ENCODE peak calls at places on chromosomes 13 and 19, in five cellular contexts. One of them, this sample, is unnamed.

GRCh38 chr13:30585748-30586262 is 31.9 kb upstream of the USPL1 start:
- DNase-seq in HuH-7: no peak
- DNase-seq in activated CD4-positive, CD25-positive, alpha-beta regulatory T cell: no peak
- DNase-seq in hypothalamus: no peak
- DNase-seq in stimulated activated CD4-positive, alpha-beta T cell treated with anti-CD3 and anti-CD28 coated beads, TNF-alpha, amount 100 ng/mL, for 48 hours: no peak
- DNase-seq in this sample: no peak

GRCh38 chr13:113506025-113506685 is 15.6 kb upstream of the DCUN1D2 start:
- DNase-seq in HuH-7: no peak
- DNase-seq in activated CD4-positive, CD25-positive, alpha-beta regulatory T cell: no peak
- DNase-seq in hypothalamus: no peak
- DNase-seq in stimulated activated CD4-positive, alpha-beta T cell treated with anti-CD3 and anti-CD28 coated beads, TNF-alpha, amount 100 ng/mL, for 48 hours: no peak
- DNase-seq in this sample: no peak

GRCh38 chr13:43273362-43273761 is 250.0 kb downstream of the DNAJC15 start:
- DNase-seq in HuH-7: no peak
- DNase-seq in activated CD4-positive, CD25-positive, alpha-beta regulatory T cell: no peak
- DNase-seq in hypothalamus: no peak
- DNase-seq in stimulated activated CD4-positive, alpha-beta T cell treated with anti-CD3 and anti-CD28 coated beads, TNF-alpha, amount 100 ng/mL, for 48 hours: no peak
- DNase-seq in this sample: no peak

GRCh38 chr19:55146078-55146647 is 2.8 kb downstream of the TNNT1 start:
- DNase-seq in HuH-7: peak; percentile 78
- DNase-seq in activated CD4-positive, CD25-positive, alpha-beta regulatory T cell: no peak
- DNase-seq in hypothalamus: no peak
- DNase-seq in stimulated activated CD4-positive, alpha-beta T cell treated with anti-CD3 and anti-CD28 coated beads, TNF-alpha, amount 100 ng/mL, for 48 hours: no peak
- DNase-seq in this sample: no peak

GRCh38 chr13:31733066-31733465 is 6.3 kb upstream of the RXFP2 start:
- DNase-seq in HuH-7: no peak
- DNase-seq in activated CD4-positive, CD25-positive, alpha-beta regulatory T cell: no peak
- DNase-seq in hypothalamus: no peak
- DNase-seq in stimulated activated CD4-positive, alpha-beta T cell treated with anti-CD3 and anti-CD28 coated beads, TNF-alpha, amount 100 ng/mL, for 48 hours: no peak
- DNase-seq in this sample: no peak

GRCh38 chr13:36819064-36819810 is at the start of gene RFXAP:
- DNase-seq in HuH-7: peak; percentile 76
- DNase-seq in activated CD4-positive, CD25-positive, alpha-beta regulatory T cell: peak; percentile 91
- DNase-seq in hypothalamus: peak; percentile 91
- DNase-seq in stimulated activated CD4-positive, alpha-beta T cell treated with anti-CD3 and anti-CD28 coated beads, TNF-alpha, amount 100 ng/mL, for 48 hours: peak; percentile 85
- DNase-seq in this sample: peak; percentile 79

GRCh38 chr13:99218545-99218944 is 17.9 kb downstream of the UBAC2 start:
- DNase-seq in HuH-7: no peak
- DNase-seq in activated CD4-positive, CD25-positive, alpha-beta regulatory T cell: no peak
- DNase-seq in hypothalamus: no peak
- DNase-seq in stimulated activated CD4-positive, alpha-beta T cell treated with anti-CD3 and anti-CD28 coated beads, TNF-alpha, amount 100 ng/mL, for 48 hours: no peak
- DNase-seq in this sample: no peak

GRCh38 chr13:41648314-41648935 is 191.1 kb downstream of the RGCC start:
- DNase-seq in HuH-7: peak; percentile 24
- DNase-seq in activated CD4-positive, CD25-positive, alpha-beta regulatory T cell: no peak
- DNase-seq in hypothalamus: no peak
- DNase-seq in stimulated activated CD4-positive, alpha-beta T cell treated with anti-CD3 and anti-CD28 coated beads, TNF-alpha, amount 100 ng/mL, for 48 hours: no peak
- DNase-seq in this sample: no peak

GRCh38 chr13:51318015-51318414 is 21.5 kb upstream of the SERPINE3 start:
- DNase-seq in HuH-7: no peak
- DNase-seq in activated CD4-positive, CD25-positive, alpha-beta regulatory T cell: no peak
- DNase-seq in hypothalamus: no peak
- DNase-seq in stimulated activated CD4-positive, alpha-beta T cell treated with anti-CD3 and anti-CD28 coated beads, TNF-alpha, amount 100 ng/mL, for 48 hours: no peak
- DNase-seq in this sample: no peak

GRCh38 chr13:95834134-95834765 is 157.3 kb downstream of the DNAJC3 start:
- DNase-seq in HuH-7: peak; percentile 24
- DNase-seq in activated CD4-positive, CD25-positive, alpha-beta regulatory T cell: peak; percentile 14
- DNase-seq in hypothalamus: peak; percentile 71
- DNase-seq in stimulated activated CD4-positive, alpha-beta T cell treated with anti-CD3 and anti-CD28 coated beads, TNF-alpha, amount 100 ng/mL, for 48 hours: peak; percentile 31
- DNase-seq in this sample: peak; percentile 36

GRCh38 chr19:11881151-11881800 is 6.3 kb upstream of the ZNF69 start:
- DNase-seq in HuH-7: peak; percentile 28
- DNase-seq in activated CD4-positive, CD25-positive, alpha-beta regulatory T cell: peak; percentile 20
- DNase-seq in hypothalamus: peak; percentile 60
- DNase-seq in stimulated activated CD4-positive, alpha-beta T cell treated with anti-CD3 and anti-CD28 coated beads, TNF-alpha, amount 100 ng/mL, for 48 hours: peak; percentile 61
- DNase-seq in this sample: peak; percentile 4

GRCh38 chr19:54029930-54030490 is 33.7 kb downstream of the VSTM1 start:
- DNase-seq in HuH-7: peak; percentile 54
- DNase-seq in activated CD4-positive, CD25-positive, alpha-beta regulatory T cell: peak; percentile 20
- DNase-seq in hypothalamus: peak; percentile 59
- DNase-seq in stimulated activated CD4-positive, alpha-beta T cell treated with anti-CD3 and anti-CD28 coated beads, TNF-alpha, amount 100 ng/mL, for 48 hours: peak; percentile 46
- DNase-seq in this sample: no peak

GRCh38 chr13:113327766-113328391 is 30.8 kb downstream of the LAMP1 start:
- DNase-seq in HuH-7: no peak
- DNase-seq in activated CD4-positive, CD25-positive, alpha-beta regulatory T cell: no peak
- DNase-seq in hypothalamus: no peak
- DNase-seq in stimulated activated CD4-positive, alpha-beta T cell treated with anti-CD3 and anti-CD28 coated beads, TNF-alpha, amount 100 ng/mL, for 48 hours: no peak
- DNase-seq in this sample: no peak

GRCh38 chr19:56917998-56918397 is 77.5 kb upstream of the PEG3 start:
- DNase-seq in HuH-7: no peak
- DNase-seq in activated CD4-positive, CD25-positive, alpha-beta regulatory T cell: no peak
- DNase-seq in hypothalamus: no peak
- DNase-seq in stimulated activated CD4-positive, alpha-beta T cell treated with anti-CD3 and anti-CD28 coated beads, TNF-alpha, amount 100 ng/mL, for 48 hours: no peak
- DNase-seq in this sample: no peak

GRCh38 chr13:46386996-46387851 is at the start of gene RUBCNL:
- DNase-seq in HuH-7: no peak
- DNase-seq in activated CD4-positive, CD25-positive, alpha-beta regulatory T cell: no peak
- DNase-seq in hypothalamus: peak; percentile 48
- DNase-seq in stimulated activated CD4-positive, alpha-beta T cell treated with anti-CD3 and anti-CD28 coated beads, TNF-alpha, amount 100 ng/mL, for 48 hours: peak; percentile 31
- DNase-seq in this sample: peak; percentile 24

GRCh38 chr13:111844682-111845081 is 222.3 kb upstream of the SOX1 start:
- DNase-seq in HuH-7: no peak
- DNase-seq in activated CD4-positive, CD25-positive, alpha-beta regulatory T cell: no peak
- DNase-seq in hypothalamus: no peak
- DNase-seq in stimulated activated CD4-positive, alpha-beta T cell treated with anti-CD3 and anti-CD28 coated beads, TNF-alpha, amount 100 ng/mL, for 48 hours: no peak
- DNase-seq in this sample: no peak

GRCh38 chr19:8334458-8335342 is 8.4 kb downstream of the KANK3 start:
- DNase-seq in HuH-7: peak; percentile 79
- DNase-seq in activated CD4-positive, CD25-positive, alpha-beta regulatory T cell: no peak
- DNase-seq in hypothalamus: peak; percentile 14
- DNase-seq in stimulated activated CD4-positive, alpha-beta T cell treated with anti-CD3 and anti-CD28 coated beads, TNF-alpha, amount 100 ng/mL, for 48 hours: no peak
- DNase-seq in this sample: no peak